ENCODE peak calls at places on chromosomes 5 and 9, in four cellular contexts. R, E, J and M are unnamed samples.

GRCh38 chr5:55236800-55237199 is 3.4 kb upstream of the CCNO start:
- DNase-seq in R (no peak), E (no peak), J (no peak), M (no peak)

GRCh38 chr9:86766912-86767311 is 180.4 kb downstream of the GAS1 start:
- DNase-seq in R (peak; percentile 87), E (no peak), J (no peak), M (no peak)

GRCh38 chr9:90442738-90443137 is 199.9 kb downstream of the DIRAS2 start:
- DNase-seq in R (no peak), E (no peak), J (no peak), M (no peak)

GRCh38 chr5:6623941-6624340 is 8.9 kb downstream of the NSUN2 start:
- DNase-seq in R (no peak), E (no peak), J (no peak), M (no peak)

GRCh38 chr9:78574354-78575036 is 277.6 kb downstream of the PSAT1 start:
- DNase-seq in R (peak; percentile 44), E (no peak), J (no peak), M (no peak)

GRCh38 chr9:85995612-85996011 is 54.7 kb downstream of the NAA35 start:
- DNase-seq in R (no peak), E (no peak), J (no peak), M (no peak)

GRCh38 chr5:138064526-138064925 is 19.3 kb upstream of the WNT8A start:
- DNase-seq in R (peak; percentile 14), E (no peak), J (no peak), M (no peak)

GRCh38 chr5:26669523-26669922 is 368.9 kb downstream of the CDH9 start:
- DNase-seq in R (no peak), E (no peak), J (no peak), M (no peak)

GRCh38 chr5:153998010-153998409 is 40.7 kb downstream of the FAM114A2 start:
- DNase-seq in R (no peak), E (no peak), J (no peak), M (no peak)

GRCh38 chr5:14077501-14077900 is 65.6 kb upstream of the TRIO start:
- DNase-seq in R (no peak), E (no peak), J (no peak), M (no peak)

GRCh38 chr5:91162534-91163381 is 220.4 kb downstream of the ARRDC3 start:
- DNase-seq in R (peak; percentile 95), E (no peak), J (peak; percentile 18), M (no peak)

GRCh38 chr5:128825826-128826225 is 139.5 kb upstream of the SLC27A6 start:
- DNase-seq in R (peak; percentile 56), E (no peak), J (no peak), M (no peak)

GRCh38 chr9:88537743-88538055 is 2.7 kb downstream of the NXNL2 start:
- DNase-seq in R (peak; percentile 85), E (peak; percentile 95), J (peak; percentile 27), M (peak; percentile 33)

GRCh38 chr5:39104221-39104620 is 30.0 kb upstream of the RICTOR start:
- DNase-seq in R (no peak), E (no peak), J (no peak), M (no peak)

DNA sequence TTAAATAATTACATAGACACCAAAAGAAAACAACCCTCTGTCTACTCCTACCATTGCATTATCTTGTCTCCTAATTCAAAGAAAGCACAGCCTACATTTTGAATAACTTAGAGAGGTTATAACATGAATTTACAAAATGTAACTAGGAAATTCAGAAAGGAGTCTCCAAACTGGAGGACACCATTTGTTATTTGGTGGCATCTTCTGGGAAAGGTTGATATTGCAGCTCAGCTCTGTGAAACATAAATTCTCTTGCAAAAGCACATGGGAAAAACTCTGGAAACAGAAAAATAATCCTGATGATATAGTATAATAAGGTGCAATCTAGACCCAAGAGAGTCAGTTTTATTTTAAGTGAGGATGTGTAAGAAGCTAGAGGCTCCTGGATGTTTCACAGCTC is 215.3 kb downstream of the MLLT3 start:
- DNase-seq in R (no peak), E (no peak), J (no peak), M (no peak)
- TF ChIP-seq CTCF in R (peak; percentile 11), E (no peak), J (no peak), M (no peak)

GRCh38 chr9:17322882-17323864 is 188.3 kb downstream of the CNTLN start:
- DNase-seq in R (no peak), E (peak; percentile 68), J (no peak), M (peak; percentile 40)

GRCh38 chr9:17318821-17319320 is 184.0 kb downstream of the CNTLN start:
- DNase-seq in R (no peak), E (no peak), J (no peak), M (no peak)

GRCh38 chr9:17315341-17315740 is 180.5 kb downstream of the CNTLN start:
- DNase-seq in R (peak; percentile 46), E (no peak), J (no peak), M (no peak)

GRCh38 chr9:17319822-17320221 is 185.0 kb downstream of the CNTLN start:
- DNase-seq in R (no peak), E (no peak), J (no peak), M (no peak)
- TF ChIP-seq CTCF in R (no peak), E (no peak), J (no peak), M (no peak)

GRCh38 chr5:176843673-176844072 is 33.3 kb downstream of the UNC5A start:
- DNase-seq in R (no peak), E (no peak), J (no peak), M (no peak)
- TF ChIP-seq CTCF in R (no peak), E (no peak), J (no peak), M (no peak)

GRCh38 chr5:135059000-135059923 is 25.2 kb upstream of the PITX1 start:
- DNase-seq in R (no peak), E (peak; percentile 0), J (no peak), M (no peak)
- TF ChIP-seq CTCF in R (no peak), E (peak; percentile 27), J (no peak), M (no peak)

GRCh38 chr9:7238244-7238637 is 480.5 kb downstream of the KDM4C start:
- DNase-seq in R (no peak), E (no peak), J (no peak), M (no peak)
- TF ChIP-seq CTCF in R (no peak), E (no peak), J (no peak), M (no peak)

DNA sequence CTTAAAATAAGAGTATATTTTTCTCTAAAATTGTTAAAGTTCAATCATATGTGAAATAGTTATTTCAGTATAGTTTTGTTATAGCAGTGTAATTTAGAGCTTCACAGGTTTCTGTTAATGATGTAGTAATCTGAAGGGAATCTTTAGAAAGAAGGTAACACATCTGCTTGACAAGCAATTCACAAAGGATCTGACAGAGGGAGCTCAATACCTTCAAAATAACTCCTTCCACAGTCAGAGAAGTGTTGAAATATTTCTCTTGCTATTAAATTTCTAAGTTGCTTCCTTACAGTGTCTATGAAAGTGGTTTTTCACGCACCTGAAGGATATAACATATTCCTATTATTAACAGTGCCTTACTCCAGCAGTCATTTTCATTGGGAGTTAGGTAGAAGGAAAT is 44.9 kb downstream of the SLC25A51 start:
- DNase-seq in R (peak; percentile 5), E (no peak), J (no peak), M (no peak)
- TF ChIP-seq CTCF in R (peak; percentile 17), E (peak; percentile 25), J (no peak), M (no peak)

DNA sequence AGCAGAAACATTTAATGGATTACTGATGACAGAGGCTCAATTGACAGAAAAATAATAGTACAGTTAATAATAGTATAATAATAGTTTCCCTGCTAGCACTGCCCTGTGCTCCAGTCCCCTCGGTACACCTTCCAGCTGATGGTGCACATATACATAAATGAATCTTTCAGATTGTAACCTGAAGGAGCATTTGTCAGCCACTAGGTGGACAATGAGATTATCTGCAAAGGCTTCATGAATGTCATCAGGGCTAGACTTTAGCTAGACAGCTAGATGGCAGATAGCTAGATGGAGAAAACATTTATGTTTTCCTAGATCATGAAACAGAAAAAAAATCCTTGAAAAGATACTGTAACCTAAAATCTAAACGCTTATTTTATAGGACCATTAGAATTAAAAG is 304.4 kb upstream of the SMC2 start:
- DNase-seq in R (peak; percentile 18), E (no peak), J (no peak), M (no peak)
- TF ChIP-seq CTCF in R (peak; percentile 51), E (peak; percentile 15), J (no peak), M (peak; percentile 68)

GRCh38 chr5:35963381-35963843 is 25.0 kb upstream of the CAPSL start:
- DNase-seq in R (no peak), E (peak; percentile 22), J (no peak), M (no peak)
- TF ChIP-seq CTCF in R (peak; percentile 34), E (peak; percentile 64), J (peak; percentile 62), M (peak; percentile 64)